ENCODE peak calls at places on chromosomes 3 and 15, in six cellular contexts. N, J, X, A, Z and E are unnamed samples.

GRCh38 chr15:48722764-48723661 is 77.5 kb upstream of the FBN1 start:
- DNase-seq in X (no peak), N (peak; percentile 93), J (no peak), A (no peak), Z (peak; percentile 73), E (peak; percentile 76)

GRCh38 chr3:183210341-183210740 is 42.7 kb upstream of the B3GNT5 start:
- DNase-seq in X (no peak), J (no peak), N (no peak), Z (no peak), A (no peak), E (no peak)

GRCh38 chr3:72231439-72232196 is 446.7 kb upstream of the PROK2 start:
- DNase-seq in J (no peak), A (no peak), X (no peak), Z (no peak), N (no peak), E (no peak)

GRCh38 chr3:48459331-48459730 is 12.8 kb downstream of the ATRIP start:
- DNase-seq in Z (no peak), J (no peak), X (peak; percentile 38), A (no peak), N (no peak), E (no peak)

GRCh38 chr15:20357139-20358065 is 184.2 kb downstream of the GOLGA6L6 start:
- DNase-seq in J (no peak), Z (no peak), A (peak; percentile 89), N (no peak), X (peak; percentile 85), E (no peak)

GRCh38 chr3:135131290-135131689 is 336.2 kb downstream of the EPHB1 start:
- DNase-seq in A (no peak), J (no peak), N (no peak), X (no peak), Z (no peak), E (no peak)

GRCh38 chr15:54502416-54503075 is 524.3 kb downstream of the UNC13C start:
- DNase-seq in X (no peak), A (no peak), Z (no peak), N (no peak), J (no peak), E (no peak)

GRCh38 chr15:100060276-100060926 is 281.4 kb downstream of the ADAMTS17 start:
- DNase-seq in Z (peak; percentile 21), A (no peak), N (peak; percentile 97), X (no peak), J (peak; percentile 36), E (no peak)

GRCh38 chr3:112417696-112418318 is 81.5 kb downstream of the BTLA start:
- DNase-seq in A (no peak), X (no peak), J (no peak), Z (no peak), N (no peak), E (no peak)

GRCh38 chr15:96264801-96265515 is 65.5 kb upstream of the NR2F2 start:
- DNase-seq in A (peak; percentile 70), Z (peak; percentile 72), J (no peak), N (peak; percentile 81), X (no peak), E (no peak)

GRCh38 chr3:64392001-64392400 is 166.7 kb upstream of the PRICKLE2 start:
- DNase-seq in N (peak; percentile 50), J (no peak), Z (no peak), X (no peak), A (no peak), E (no peak)

GRCh38 chr3:101084404-101084803 is 91.2 kb upstream of the ABI3BP start:
- DNase-seq in J (no peak), A (no peak), N (peak; percentile 43), Z (no peak), X (no peak), E (no peak)

GRCh38 chr3:123499316-123499715 is 50.4 kb upstream of the ADCY5 start:
- DNase-seq in J (no peak), X (no peak), A (no peak), N (peak; percentile 77), Z (peak; percentile 21), E (peak; percentile 24)

GRCh38 chr3:107458871-107459270 is 63.9 kb upstream of the BBX start:
- DNase-seq in Z (no peak), N (peak; percentile 23), J (no peak), X (no peak), A (no peak), E (no peak)

DNA sequence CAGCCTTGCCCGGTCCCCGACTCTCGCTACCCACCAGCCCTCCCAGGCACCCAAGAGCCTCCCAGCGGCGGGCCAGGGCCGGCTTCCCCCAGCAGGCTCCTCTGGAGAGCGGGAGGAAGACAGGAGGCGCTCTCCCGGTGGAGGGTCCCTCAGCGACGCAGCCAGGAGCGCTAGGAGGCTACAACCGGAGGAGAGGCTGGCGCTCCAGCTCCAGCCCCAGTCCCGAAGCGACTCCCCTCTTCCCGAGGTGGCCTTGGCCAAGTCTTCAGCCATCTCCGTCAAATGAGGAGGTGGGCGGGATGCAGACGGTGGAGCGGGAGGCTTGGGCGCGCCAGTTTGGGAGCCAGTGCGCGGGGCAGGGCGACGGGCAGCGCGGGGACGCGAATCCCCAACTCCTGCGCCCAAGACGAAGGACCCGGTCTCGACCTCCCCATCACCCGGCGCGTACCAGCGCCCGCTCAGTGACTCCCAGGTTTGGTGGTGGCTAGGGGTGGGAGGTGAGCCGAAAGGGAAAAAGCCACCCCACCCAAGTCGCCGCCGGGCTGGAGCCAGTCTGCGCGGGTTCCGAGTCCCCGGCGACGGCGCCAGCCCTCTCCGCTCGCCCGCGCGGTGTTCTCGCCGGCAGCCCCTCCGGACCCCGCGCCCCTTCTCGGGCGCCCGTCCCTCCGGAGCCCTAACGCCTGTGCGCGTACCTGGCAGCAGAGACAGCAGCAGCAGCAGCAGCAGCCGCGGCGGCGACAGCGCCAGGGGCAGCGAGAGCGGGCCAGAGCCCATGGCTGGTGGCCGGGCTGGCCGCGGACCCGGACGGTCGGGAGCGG is 566 bp downstream of the CHRNA3 start:
- DNase-seq in N (peak; percentile 18), J (no peak), A (no peak), Z (no peak), X (no peak), E (no peak)
- TF ChIP-seq CTCF in N (no peak), J (no peak), A (no peak), Z (peak; percentile 61), X (peak; percentile 19), E (peak; percentile 23)

DNA sequence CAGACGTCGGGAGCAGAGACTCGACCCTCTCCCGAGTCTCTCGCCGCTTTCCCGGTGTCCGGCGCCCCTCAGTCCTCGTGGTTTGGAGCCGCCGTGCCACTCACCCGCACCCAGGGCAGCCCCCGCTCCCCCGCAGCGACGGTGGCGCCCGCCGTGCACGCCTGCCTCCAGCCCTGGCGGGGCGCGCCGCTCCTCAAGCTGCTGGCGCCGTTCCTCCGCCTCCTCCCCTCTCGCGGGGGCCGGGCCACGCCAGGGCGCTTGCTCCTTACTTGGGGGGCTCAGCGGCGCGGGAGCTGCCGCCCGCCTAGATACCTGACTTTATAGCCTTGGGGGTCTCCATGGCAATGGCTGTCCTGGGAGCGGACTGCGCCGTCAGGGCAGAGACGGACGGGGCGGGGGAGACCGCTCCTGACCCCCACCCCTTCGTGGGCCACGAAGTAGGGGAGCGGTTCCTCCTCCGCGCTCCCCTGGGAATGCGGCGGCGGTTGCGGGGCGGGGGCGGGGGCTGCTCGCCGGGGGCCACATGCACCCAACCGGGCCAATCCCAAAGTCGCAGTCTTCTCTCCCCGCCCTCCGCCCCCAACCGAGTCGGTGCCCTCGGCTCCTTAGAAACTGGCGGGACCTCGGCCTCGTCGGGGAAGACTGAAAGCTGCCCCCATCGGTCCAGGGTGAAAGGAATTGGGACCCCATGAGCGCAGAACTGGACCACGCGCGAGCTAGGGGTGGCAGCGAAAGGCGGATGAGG is at the start of gene ANKRD63:
- DNase-seq in A (no peak), Z (no peak), J (no peak), X (peak; percentile 86), N (no peak), E (no peak)
- H3K27me3 ChIP-seq in A (peaks cover 26% of the 10 kb centered on the region), Z (peaks cover 48% of the 10 kb centered on the region), J (peaks cover 50% of the 10 kb centered on the region), X (peaks cover 45% of the 10 kb centered on the region), N (peaks cover 48% of the 10 kb centered on the region), E (peaks cover 25% of the 10 kb centered on the region)

GRCh38 chr3:67241084-67241483 is 243.0 kb downstream of the KBTBD8 start:
- DNase-seq in Z (no peak), N (no peak), A (no peak), J (no peak), X (no peak), E (no peak)

DNA sequence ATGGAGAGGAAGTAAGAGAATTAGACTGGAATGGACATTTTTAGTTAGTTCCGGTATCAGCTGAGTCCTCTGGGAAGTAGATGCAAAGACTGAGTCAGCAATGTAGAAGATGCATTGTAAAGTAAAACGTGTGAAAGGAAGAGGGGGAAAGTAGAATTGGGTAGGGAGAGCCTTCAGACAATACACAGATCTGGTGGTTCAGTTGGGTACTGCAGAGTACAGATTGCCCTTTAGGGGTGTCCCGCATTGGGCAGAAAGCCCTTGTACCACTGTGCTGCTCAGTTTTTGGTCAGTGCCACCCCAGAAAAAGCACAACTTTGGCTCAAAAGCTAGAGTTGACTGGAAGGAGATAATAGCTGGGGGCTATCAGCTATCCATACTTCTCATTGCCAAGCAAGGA is 247.4 kb downstream of the KBTBD8 start:
- DNase-seq in A (no peak), Z (no peak), N (no peak), J (no peak), X (no peak), E (no peak)
- TF ChIP-seq CTCF in A (no peak), Z (no peak), N (no peak), J (no peak), X (no peak), E (no peak)

DNA sequence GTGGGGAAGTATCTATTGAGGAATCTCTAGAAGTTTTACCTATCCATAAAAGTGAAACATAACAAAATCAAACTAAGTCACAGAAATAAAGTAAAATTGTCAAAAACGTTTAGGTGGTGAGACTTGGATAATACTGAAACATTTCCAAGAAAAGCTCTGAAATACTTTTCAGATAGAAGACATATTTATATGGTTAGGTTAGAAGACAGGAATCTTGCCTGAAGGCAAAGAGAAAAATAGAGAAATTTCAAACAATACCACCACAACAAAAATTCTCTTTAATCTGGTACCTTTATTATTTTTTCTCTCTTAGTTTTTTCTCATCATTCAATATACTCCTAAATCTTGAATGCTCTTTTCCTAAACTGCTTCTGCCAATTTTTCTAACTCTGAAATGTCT is 222.7 kb upstream of the PLSCR5 start:
- DNase-seq in Z (no peak), J (no peak), X (no peak), N (no peak), A (no peak), E (no peak)
- H3K27me3 ChIP-seq in Z (no peaks in the 10 kb centered on the region), J (no peaks in the 10 kb centered on the region), X (no peaks in the 10 kb centered on the region), N (no peaks in the 10 kb centered on the region), A (no peaks in the 10 kb centered on the region), E (no peaks in the 10 kb centered on the region)

GRCh38 chr3:102531686-102532085 is 96.9 kb downstream of the ZPLD1 start:
- DNase-seq in X (no peak), A (no peak), N (peak; percentile 16), Z (no peak), J (no peak), E (no peak)

GRCh38 chr3:102526865-102527264 is 92.0 kb downstream of the ZPLD1 start:
- DNase-seq in J (no peak), N (no peak), X (no peak), A (no peak), Z (no peak), E (no peak)

GRCh38 chr3:102530443-102531195 is 95.8 kb downstream of the ZPLD1 start:
- DNase-seq in N (peak; percentile 52), X (no peak), J (no peak), Z (peak; percentile 7), A (no peak), E (no peak)

GRCh38 chr3:102528727-102529126 is 93.9 kb downstream of the ZPLD1 start:
- DNase-seq in A (no peak), J (no peak), N (no peak), X (no peak), Z (no peak), E (no peak)

GRCh38 chr3:102529452-102529851 is 94.6 kb downstream of the ZPLD1 start:
- DNase-seq in N (peak; percentile 7), Z (no peak), J (no peak), X (no peak), A (no peak), E (no peak)
- TF ChIP-seq CTCF in N (peak; percentile 15), Z (peak; percentile 68), J (no peak), X (no peak), A (no peak), E (peak; percentile 8)